ENCODE peak calls at places on chromosomes 7 and 10, in five cellular contexts. One of them, this sample, is unnamed. For H3K9me3, the result is how much of the 10 kb centered on the place peaks cover.

GRCh38 chr10:71877818-71878217 is 26.8 kb upstream of the PSAP start:
- DNase-seq in suprapubic skin: no peak
- DNase-seq in neuronal stem cell: no peak
- DNase-seq in CD8-positive, alpha-beta T cell: no peak
- DNase-seq in body of pancreas: no peak
- DNase-seq in this sample: no peak

GRCh38 chr10:28890121-28890950 is 213.0 kb downstream of the BAMBI start:
- DNase-seq in suprapubic skin: no peak
- DNase-seq in neuronal stem cell: no peak
- DNase-seq in CD8-positive, alpha-beta T cell: no peak
- DNase-seq in body of pancreas: no peak
- DNase-seq in this sample: no peak

GRCh38 chr10:46514899-46515298 is 41.6 kb downstream of the GPRIN2 start:
- DNase-seq in suprapubic skin: no peak
- DNase-seq in neuronal stem cell: no peak
- DNase-seq in CD8-positive, alpha-beta T cell: no peak
- DNase-seq in body of pancreas: no peak
- DNase-seq in this sample: no peak

GRCh38 chr10:6292741-6293151 is 90.0 kb downstream of the PFKFB3 start:
- DNase-seq in suprapubic skin: no peak
- DNase-seq in neuronal stem cell: no peak
- DNase-seq in CD8-positive, alpha-beta T cell: no peak
- DNase-seq in body of pancreas: no peak
- DNase-seq in this sample: no peak

GRCh38 chr10:93593254-93593653 is 7.8 kb downstream of the RBP4 start:
- DNase-seq in suprapubic skin: no peak
- DNase-seq in neuronal stem cell: no peak
- DNase-seq in CD8-positive, alpha-beta T cell: no peak
- DNase-seq in body of pancreas: no peak
- DNase-seq in this sample: no peak

GRCh38 chr7:81256991-81257390 is 338.1 kb upstream of the SEMA3C start:
- DNase-seq in suprapubic skin: no peak
- DNase-seq in neuronal stem cell: no peak
- DNase-seq in CD8-positive, alpha-beta T cell: no peak
- DNase-seq in body of pancreas: peak
- DNase-seq in this sample: no peak

GRCh38 chr10:74677951-74678350 is 148.4 kb upstream of the KAT6B start:
- DNase-seq in suprapubic skin: no peak
- DNase-seq in neuronal stem cell: no peak
- DNase-seq in CD8-positive, alpha-beta T cell: no peak
- DNase-seq in body of pancreas: no peak
- DNase-seq in this sample: no peak

GRCh38 chr10:108812906-108813305 is 1110.4 kb downstream of the XPNPEP1 start:
- DNase-seq in suprapubic skin: no peak
- DNase-seq in neuronal stem cell: no peak
- DNase-seq in CD8-positive, alpha-beta T cell: no peak
- DNase-seq in body of pancreas: no peak
- DNase-seq in this sample: no peak

GRCh38 chr10:100943508-100943907 is 25.8 kb upstream of the SEMA4G start:
- DNase-seq in suprapubic skin: no peak
- DNase-seq in neuronal stem cell: no peak
- DNase-seq in CD8-positive, alpha-beta T cell: no peak
- DNase-seq in body of pancreas: no peak
- DNase-seq in this sample: no peak

GRCh38 chr7:114414151-114415053 is at the start of gene FOXP2:
- DNase-seq in suprapubic skin: no peak
- DNase-seq in neuronal stem cell: no peak
- DNase-seq in CD8-positive, alpha-beta T cell: no peak
- DNase-seq in body of pancreas: no peak
- DNase-seq in this sample: no peak

GRCh38 chr10:5071411-5072198 is 22.6 kb upstream of the AKR1C3 start:
- DNase-seq in suprapubic skin: peak
- DNase-seq in neuronal stem cell: peak
- DNase-seq in CD8-positive, alpha-beta T cell: no peak
- DNase-seq in body of pancreas: peak
- DNase-seq in this sample: no peak

GRCh38 chr10:36331121-36331520 is 689.0 kb upstream of the FZD8 start:
- DNase-seq in suprapubic skin: no peak
- DNase-seq in neuronal stem cell: no peak
- DNase-seq in CD8-positive, alpha-beta T cell: no peak
- DNase-seq in body of pancreas: no peak
- DNase-seq in this sample: no peak

GRCh38 chr7:7254319-7254718 is 72.0 kb downstream of the C1GALT1 start:
- DNase-seq in suprapubic skin: no peak
- DNase-seq in neuronal stem cell: no peak
- DNase-seq in CD8-positive, alpha-beta T cell: no peak
- DNase-seq in body of pancreas: no peak
- DNase-seq in this sample: no peak

GRCh38 chr10:123970207-123970926 is 78.8 kb upstream of the CPXM2 start:
- DNase-seq in suprapubic skin: no peak
- DNase-seq in neuronal stem cell: no peak
- DNase-seq in CD8-positive, alpha-beta T cell: no peak
- DNase-seq in body of pancreas: no peak
- DNase-seq in this sample: no peak

GRCh38 chr7:28627869-28628268 is 215.6 kb downstream of the CREB5 start:
- DNase-seq in suprapubic skin: no peak
- DNase-seq in neuronal stem cell: no peak
- DNase-seq in CD8-positive, alpha-beta T cell: no peak
- DNase-seq in body of pancreas: no peak
- DNase-seq in this sample: no peak

GRCh38 chr10:69885379-69886156 is 83.9 kb downstream of the COL13A1 start:
- DNase-seq in suprapubic skin: no peak
- DNase-seq in neuronal stem cell: no peak
- DNase-seq in CD8-positive, alpha-beta T cell: no peak
- DNase-seq in body of pancreas: no peak
- DNase-seq in this sample: no peak

GRCh38 chr7:94445696-94446194 is 51.0 kb downstream of the COL1A2 start:
- DNase-seq in suprapubic skin: no peak
- DNase-seq in neuronal stem cell: no peak
- DNase-seq in CD8-positive, alpha-beta T cell: no peak
- DNase-seq in body of pancreas: no peak
- DNase-seq in this sample: no peak

GRCh38 chr7:100466830-100467605 is 3.0 kb upstream of the SPACDR start:
- DNase-seq in suprapubic skin: no peak
- DNase-seq in neuronal stem cell: no peak
- DNase-seq in CD8-positive, alpha-beta T cell: no peak
- DNase-seq in body of pancreas: no peak
- DNase-seq in this sample: no peak

GRCh38 chr10:73857446-73857845 is 16.9 kb downstream of the CAMK2G start:
- DNase-seq in suprapubic skin: no peak
- DNase-seq in neuronal stem cell: no peak
- DNase-seq in CD8-positive, alpha-beta T cell: peak
- DNase-seq in body of pancreas: no peak
- DNase-seq in this sample: no peak

GRCh38 chr7:48087349-48087748 is 1.7 kb upstream of the UPP1 start:
- DNase-seq in suprapubic skin: no peak
- DNase-seq in neuronal stem cell: no peak
- DNase-seq in CD8-positive, alpha-beta T cell: no peak
- DNase-seq in body of pancreas: no peak
- DNase-seq in this sample: no peak

GRCh38 chr10:14621037-14621436 is 153.7 kb downstream of the FAM107B start:
- DNase-seq in suprapubic skin: no peak
- DNase-seq in neuronal stem cell: no peak
- DNase-seq in CD8-positive, alpha-beta T cell: no peak
- DNase-seq in body of pancreas: no peak
- DNase-seq in this sample: no peak
- H3K9me3 ChIP-seq in suprapubic skin: under half
- H3K9me3 ChIP-seq in neuronal stem cell: under half
- H3K9me3 ChIP-seq in CD8-positive, alpha-beta T cell: under half
- H3K9me3 ChIP-seq in body of pancreas: under half
- H3K9me3 ChIP-seq in this sample: under half

GRCh38 chr10:104233817-104234216 is 1.7 kb upstream of the CFAP43 start:
- DNase-seq in suprapubic skin: no peak
- DNase-seq in neuronal stem cell: no peak
- DNase-seq in CD8-positive, alpha-beta T cell: no peak
- DNase-seq in body of pancreas: no peak
- DNase-seq in this sample: no peak

GRCh38 chr10:104234934-104235333 is 2.8 kb upstream of the CFAP43 start:
- DNase-seq in suprapubic skin: no peak
- DNase-seq in neuronal stem cell: no peak
- DNase-seq in CD8-positive, alpha-beta T cell: no peak
- DNase-seq in body of pancreas: no peak
- DNase-seq in this sample: no peak

GRCh38 chr10:104232613-104233102 is 494 bp upstream of the CFAP43 start:
- DNase-seq in suprapubic skin: no peak
- DNase-seq in neuronal stem cell: no peak
- DNase-seq in CD8-positive, alpha-beta T cell: no peak
- DNase-seq in body of pancreas: no peak
- DNase-seq in this sample: no peak

GRCh38 chr10:104231784-104232612 is at the start of gene CFAP43:
- DNase-seq in suprapubic skin: peak
- DNase-seq in neuronal stem cell: peak
- DNase-seq in CD8-positive, alpha-beta T cell: peak
- DNase-seq in body of pancreas: peak
- DNase-seq in this sample: peak

DNA sequence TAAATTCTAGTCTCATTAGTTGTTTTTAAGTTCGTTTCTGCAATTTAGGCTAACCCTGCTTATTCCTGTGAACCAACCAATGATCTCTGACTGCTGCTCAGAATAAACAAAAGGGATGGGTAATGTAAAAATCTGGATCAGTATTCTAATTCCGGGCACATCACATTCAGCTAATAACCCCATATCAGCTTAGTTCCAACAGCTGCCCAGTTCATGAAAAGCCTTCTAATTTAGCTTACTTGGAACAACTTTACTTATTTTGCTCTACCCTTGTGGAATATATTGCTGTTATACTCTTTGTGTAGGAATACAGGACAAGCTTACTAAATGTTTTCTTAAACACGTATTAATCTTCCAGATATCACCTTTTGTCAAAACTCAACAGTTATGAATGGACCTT is 3.6 kb upstream of the CFAP43 start:
- DNase-seq in suprapubic skin: no peak
- DNase-seq in neuronal stem cell: no peak
- DNase-seq in CD8-positive, alpha-beta T cell: no peak
- DNase-seq in body of pancreas: no peak
- DNase-seq in this sample: no peak
- H3K9me3 ChIP-seq in suprapubic skin: under half
- H3K9me3 ChIP-seq in neuronal stem cell: under half
- H3K9me3 ChIP-seq in CD8-positive, alpha-beta T cell: under half
- H3K9me3 ChIP-seq in body of pancreas: under half
- H3K9me3 ChIP-seq in this sample: under half

GRCh38 chr10:83572036-83572435 is 567.3 kb upstream of the GHITM start:
- DNase-seq in suprapubic skin: no peak
- DNase-seq in neuronal stem cell: no peak
- DNase-seq in CD8-positive, alpha-beta T cell: no peak
- DNase-seq in body of pancreas: no peak
- DNase-seq in this sample: no peak
- H3K9me3 ChIP-seq in suprapubic skin: under half
- H3K9me3 ChIP-seq in neuronal stem cell: under half
- H3K9me3 ChIP-seq in CD8-positive, alpha-beta T cell: under half
- H3K9me3 ChIP-seq in body of pancreas: under half
- H3K9me3 ChIP-seq in this sample: under half

GRCh38 chr7:157973971-157974677 is 613.5 kb downstream of the PTPRN2 start:
- DNase-seq in suprapubic skin: no peak
- DNase-seq in neuronal stem cell: no peak
- DNase-seq in CD8-positive, alpha-beta T cell: no peak
- DNase-seq in body of pancreas: no peak
- DNase-seq in this sample: no peak
- H3K9me3 ChIP-seq in suprapubic skin: under half
- H3K9me3 ChIP-seq in neuronal stem cell: under half
- H3K9me3 ChIP-seq in CD8-positive, alpha-beta T cell: under half
- H3K9me3 ChIP-seq in body of pancreas: under half
- H3K9me3 ChIP-seq in this sample: under half

GRCh38 chr7:141820067-141820466 is 21.2 kb downstream of the PRSS37 start:
- DNase-seq in suprapubic skin: no peak
- DNase-seq in neuronal stem cell: no peak
- DNase-seq in CD8-positive, alpha-beta T cell: no peak
- DNase-seq in body of pancreas: no peak
- DNase-seq in this sample: no peak
- H3K9me3 ChIP-seq in suprapubic skin: under half
- H3K9me3 ChIP-seq in neuronal stem cell: under half
- H3K9me3 ChIP-seq in CD8-positive, alpha-beta T cell: under half
- H3K9me3 ChIP-seq in body of pancreas: under half
- H3K9me3 ChIP-seq in this sample: under half

DNA sequence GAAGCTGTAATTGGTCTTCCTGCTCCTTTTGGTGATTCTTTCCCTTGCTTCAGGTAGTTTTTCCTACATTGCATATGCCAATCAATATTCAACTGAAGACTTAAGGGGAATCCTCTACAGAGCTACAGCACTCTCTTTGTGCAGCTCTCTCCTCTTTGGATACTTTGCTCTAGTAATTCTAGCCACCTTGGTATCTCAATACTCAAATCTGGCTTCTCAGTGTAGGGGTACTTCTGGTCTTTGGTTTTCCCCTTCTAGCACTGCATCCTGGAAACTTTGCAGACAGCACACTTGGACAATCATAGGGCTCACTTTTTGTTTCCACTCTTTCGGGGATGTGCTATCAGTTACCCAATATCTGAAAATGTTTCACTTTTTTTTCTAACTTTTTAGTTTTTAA is 9.9 kb downstream of the PHTF2 start:
- DNase-seq in suprapubic skin: no peak
- DNase-seq in neuronal stem cell: no peak
- DNase-seq in CD8-positive, alpha-beta T cell: no peak
- DNase-seq in body of pancreas: no peak
- DNase-seq in this sample: no peak
- H3K9me3 ChIP-seq in suprapubic skin: under half
- H3K9me3 ChIP-seq in neuronal stem cell: under half
- H3K9me3 ChIP-seq in CD8-positive, alpha-beta T cell: under half
- H3K9me3 ChIP-seq in body of pancreas: under half
- H3K9me3 ChIP-seq in this sample: under half

DNA sequence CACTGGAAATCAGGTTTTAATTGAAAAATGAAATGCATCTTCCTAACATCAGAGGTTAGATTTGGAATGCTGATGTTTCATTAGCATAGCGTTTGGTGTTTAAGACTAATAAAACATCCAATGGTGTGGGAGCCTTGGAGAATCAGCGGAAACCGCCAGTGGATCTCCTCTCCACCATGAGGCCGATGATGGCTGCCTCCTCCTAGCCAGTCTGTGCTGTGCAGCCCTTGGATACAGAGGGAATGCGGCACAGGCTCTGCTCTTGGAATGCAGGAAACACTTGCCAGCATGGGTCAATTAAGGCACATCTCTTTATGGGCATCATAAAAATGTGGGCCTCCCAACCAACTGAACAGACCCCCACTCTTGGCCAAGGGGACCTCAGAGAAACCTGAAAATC is 259.9 kb downstream of the GLRX3 start:
- DNase-seq in suprapubic skin: no peak
- DNase-seq in neuronal stem cell: no peak
- DNase-seq in CD8-positive, alpha-beta T cell: no peak
- DNase-seq in body of pancreas: no peak
- DNase-seq in this sample: no peak
- H3K9me3 ChIP-seq in suprapubic skin: under half
- H3K9me3 ChIP-seq in neuronal stem cell: under half
- H3K9me3 ChIP-seq in CD8-positive, alpha-beta T cell: under half
- H3K9me3 ChIP-seq in body of pancreas: under half
- H3K9me3 ChIP-seq in this sample: under half

DNA sequence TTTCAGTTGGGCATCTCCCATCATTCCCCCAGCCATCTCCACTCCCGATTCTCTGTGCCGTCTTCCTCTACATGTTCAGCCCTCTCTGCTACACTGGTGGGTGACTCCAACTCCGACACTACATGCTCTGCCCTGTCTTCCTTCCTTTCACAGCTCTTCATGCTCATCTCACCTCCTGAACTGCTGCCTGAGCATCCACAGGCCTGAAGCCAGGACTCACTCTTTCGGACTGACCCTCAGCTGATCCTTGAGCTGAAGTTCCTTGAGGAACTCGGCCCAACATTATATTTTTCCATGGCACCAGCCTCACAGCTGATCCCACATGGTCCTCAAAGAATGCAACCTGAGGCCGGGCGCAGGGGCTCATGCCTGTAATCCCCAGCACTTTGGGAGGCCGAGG is 538.4 kb downstream of the PTPRN2 start:
- DNase-seq in suprapubic skin: no peak
- DNase-seq in neuronal stem cell: no peak
- DNase-seq in CD8-positive, alpha-beta T cell: no peak
- DNase-seq in body of pancreas: no peak
- DNase-seq in this sample: no peak
- H3K9me3 ChIP-seq in suprapubic skin: under half
- H3K9me3 ChIP-seq in neuronal stem cell: under half
- H3K9me3 ChIP-seq in CD8-positive, alpha-beta T cell: under half
- H3K9me3 ChIP-seq in body of pancreas: under half
- H3K9me3 ChIP-seq in this sample: under half

This sample was measured in T-helper 17 cell.